ENCODE peak calls at places on chromosome 21, in nine cellular contexts. S is neural crest cell; P is BJ; V is IMR-90; Q is CD4-positive, alpha-beta T cell; G is tibial artery; T is adrenal gland; K is ascending aorta; N is tibial nerve. M is an unnamed sample.

GRCh38 chr21:46165099-46165498 is 9.7 kb upstream of the FTCD start:
- DNase-seq in S (no peak), P (no peak), V (no peak), Q (no peak), G (no peak), T (no peak), K (no peak), N (no peak), M (no peak)

GRCh38 chr21:35179990-35180557 is 131.0 kb upstream of the RUNX1 start:
- DNase-seq in S (no peak), P (peak), V (peak), Q (no peak), G (no peak), T (no peak), K (no peak), N (no peak), M (peak)

GRCh38 chr21:44344541-44345183 is 5.5 kb upstream of the CFAP410 start:
- DNase-seq in S (no peak), P (no peak), V (no peak), Q (no peak), G (no peak), T (no peak), K (no peak), N (no peak), M (no peak)

GRCh38 chr21:33313611-33314010 is 11.2 kb upstream of the IFNAR1 start:
- DNase-seq in S (no peak), P (no peak), V (no peak), Q (no peak), G (no peak), T (no peak), K (no peak), N (no peak), M (no peak)

GRCh38 chr21:45539796-45540600 is 2.2 kb downstream of the SLC19A1 start:
- DNase-seq in S (no peak), P (no peak), V (no peak), Q (no peak), G (peak), T (peak), K (peak), N (peak), M (no peak)

GRCh38 chr21:38455403-38455802 is 42.9 kb downstream of the ERG start:
- DNase-seq in S (no peak), P (no peak), V (no peak), Q (no peak), G (no peak), T (no peak), K (no peak), N (no peak), M (no peak)

GRCh38 chr21:35222541-35222941 is 173.4 kb upstream of the RUNX1 start:
- DNase-seq in S (no peak), P (no peak), V (no peak), Q (no peak), G (no peak), T (peak), K (no peak), N (no peak), M (no peak)

GRCh38 chr21:45827881-45828579 is 153.5 kb upstream of the COL6A1 start:
- DNase-seq in S (no peak), P (no peak), V (no peak), Q (no peak), G (no peak), T (no peak), K (no peak), N (no peak), M (no peak)

GRCh38 chr21:32413697-32414578 is 1.4 kb downstream of the EVA1C start:
- DNase-seq in S (no peak), P (no peak), V (no peak), Q (no peak), G (no peak), T (no peak), K (no peak), N (no peak), M (no peak)

GRCh38 chr21:31264574-31264973 is 79.5 kb downstream of the TIAM1 start:
- DNase-seq in S (no peak), P (no peak), V (no peak), Q (no peak), G (no peak), T (no peak), K (no peak), N (no peak), M (no peak)
- TF ChIP-seq CTCF in S (no peak), P (no peak), V (no peak), Q (no peak), G (no peak), T (no peak), K (no peak), N (no peak), M (no peak)

GRCh38 chr21:15953551-15954116 is 223.9 kb downstream of the USP25 start:
- DNase-seq in S (no peak), P (no peak), V (no peak), Q (no peak), G (no peak), T (no peak), K (no peak), N (no peak), M (no peak)
- TF ChIP-seq CTCF in S (no peak), P (no peak), V (no peak), Q (no peak), G (no peak), T (no peak), K (no peak), N (no peak), M (no peak)

GRCh38 chr21:36999131-36999898 is 7.2 kb upstream of the RIPPLY3 start:
- DNase-seq in S (no peak), P (no peak), V (no peak), Q (no peak), G (no peak), T (no peak), K (no peak), N (no peak), M (no peak)

GRCh38 chr21:37001446-37001845 is 5.1 kb upstream of the RIPPLY3 start:
- DNase-seq in S (no peak), P (no peak), V (no peak), Q (no peak), G (no peak), T (no peak), K (no peak), N (no peak), M (no peak)

GRCh38 chr21:37005548-37006242 is 807 bp upstream of the RIPPLY3 start:
- DNase-seq in S (peak), P (no peak), V (no peak), Q (no peak), G (no peak), T (no peak), K (no peak), N (no peak), M (no peak)

GRCh38 chr21:36994501-36995189 is 11.9 kb upstream of the RIPPLY3 start:
- DNase-seq in S (no peak), P (no peak), V (no peak), Q (no peak), G (no peak), T (no peak), K (no peak), N (no peak), M (no peak)

DNA sequence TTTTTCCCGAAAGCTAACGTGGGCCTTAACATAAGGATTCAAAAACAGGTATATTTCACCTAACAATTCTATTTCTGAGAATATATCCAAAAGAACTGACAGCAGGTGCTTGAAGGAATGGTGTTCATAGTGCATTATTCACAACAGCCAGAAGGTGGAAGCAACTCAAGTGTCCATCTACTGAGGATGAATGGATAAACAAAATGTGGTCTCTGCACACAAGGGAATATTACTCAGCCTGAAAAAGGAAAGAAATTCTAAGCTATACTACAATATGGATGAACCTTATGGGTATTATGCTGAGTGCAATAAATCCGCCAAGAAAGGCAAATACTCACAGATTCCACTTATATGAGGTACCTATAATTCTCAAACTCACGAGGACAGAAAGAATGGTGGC is 6.1 kb upstream of the RIPPLY3 start:
- DNase-seq in S (no peak), P (no peak), V (no peak), Q (no peak), G (no peak), T (no peak), K (no peak), N (no peak), M (no peak)
- TF ChIP-seq CTCF in S (peak), P (no peak), V (no peak), Q (no peak), G (no peak), T (no peak), K (no peak), N (no peak), M (no peak)

DNA sequence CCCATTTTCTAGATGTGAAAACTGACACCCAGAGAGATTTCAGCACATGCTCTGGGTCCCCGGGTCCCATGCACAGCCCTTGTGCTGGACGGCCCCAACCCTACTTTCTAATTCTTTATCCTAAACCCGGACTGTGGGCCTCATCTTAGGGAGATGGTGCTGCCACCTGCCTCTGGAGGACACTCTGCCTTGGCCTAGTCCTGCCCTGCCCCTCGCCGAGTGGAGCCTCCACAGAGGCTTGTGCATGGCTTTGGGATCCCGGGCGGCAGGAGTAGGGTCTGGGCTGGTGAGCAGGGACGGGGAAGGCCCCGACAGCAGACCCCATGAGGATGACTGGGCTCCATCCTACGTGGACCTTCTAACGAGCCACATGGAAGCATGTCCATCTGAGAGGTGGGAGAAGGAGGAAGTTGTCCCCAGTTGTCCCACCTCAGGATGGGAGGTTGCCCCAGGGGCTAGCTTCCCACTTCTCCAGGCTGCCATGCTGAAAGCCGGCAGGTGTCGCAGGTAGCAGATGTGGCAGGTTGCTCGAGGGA is 12.4 kb downstream of the MX2 start:
- DNase-seq in S (no peak), P (no peak), V (no peak), Q (no peak), G (peak), T (no peak), K (no peak), N (no peak), M (no peak)
- TF ChIP-seq CTCF in S (no peak), P (no peak), V (no peak), Q (no peak), G (no peak), T (no peak), K (no peak), N (no peak), M (no peak)

GRCh38 chr21:21688877-21689276 is 690.7 kb downstream of the NCAM2 start:
- DNase-seq in S (no peak), P (no peak), V (peak), Q (no peak), G (no peak), T (peak), K (no peak), N (no peak), M (no peak)
- TF ChIP-seq CTCF in S (peak), P (peak), V (peak), Q (no peak), G (no peak), T (peak), K (no peak), N (no peak), M (no peak)

DNA sequence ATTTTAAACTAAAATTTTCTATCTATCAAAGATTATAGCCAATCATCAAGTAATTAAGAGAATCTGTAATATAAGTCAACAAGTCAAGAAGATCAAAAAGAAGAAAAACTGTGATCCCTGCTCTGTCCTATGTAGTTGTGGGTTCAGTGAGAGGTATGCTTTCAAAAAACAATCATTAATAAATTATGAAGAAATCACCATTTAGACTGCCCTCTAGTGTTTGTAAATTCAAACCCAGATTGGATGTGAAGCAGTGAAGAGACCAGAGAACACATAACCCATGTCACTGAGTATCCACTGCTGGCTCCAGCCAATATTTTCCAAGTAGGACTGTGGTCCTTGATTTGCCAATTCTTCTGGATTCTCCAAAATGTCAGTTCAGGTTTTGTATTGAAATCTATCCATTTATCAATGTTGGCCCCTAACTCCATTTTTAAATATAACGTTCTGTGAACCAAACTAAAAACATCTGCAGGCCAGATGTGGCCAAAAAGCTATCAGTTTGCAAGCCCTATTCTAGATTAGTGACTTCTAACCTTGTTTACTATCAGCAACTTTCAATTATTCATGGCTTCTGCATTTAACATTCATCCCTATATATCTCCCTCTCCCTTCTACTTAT is 467.5 kb upstream of the CXADR start:
- DNase-seq in S (no peak), P (no peak), V (peak), Q (no peak), G (no peak), T (no peak), K (no peak), N (no peak), M (no peak)
- TF ChIP-seq CTCF in S (peak), P (peak), V (peak), Q (no peak), G (peak), T (peak), K (no peak), N (no peak), M (peak)

DNA sequence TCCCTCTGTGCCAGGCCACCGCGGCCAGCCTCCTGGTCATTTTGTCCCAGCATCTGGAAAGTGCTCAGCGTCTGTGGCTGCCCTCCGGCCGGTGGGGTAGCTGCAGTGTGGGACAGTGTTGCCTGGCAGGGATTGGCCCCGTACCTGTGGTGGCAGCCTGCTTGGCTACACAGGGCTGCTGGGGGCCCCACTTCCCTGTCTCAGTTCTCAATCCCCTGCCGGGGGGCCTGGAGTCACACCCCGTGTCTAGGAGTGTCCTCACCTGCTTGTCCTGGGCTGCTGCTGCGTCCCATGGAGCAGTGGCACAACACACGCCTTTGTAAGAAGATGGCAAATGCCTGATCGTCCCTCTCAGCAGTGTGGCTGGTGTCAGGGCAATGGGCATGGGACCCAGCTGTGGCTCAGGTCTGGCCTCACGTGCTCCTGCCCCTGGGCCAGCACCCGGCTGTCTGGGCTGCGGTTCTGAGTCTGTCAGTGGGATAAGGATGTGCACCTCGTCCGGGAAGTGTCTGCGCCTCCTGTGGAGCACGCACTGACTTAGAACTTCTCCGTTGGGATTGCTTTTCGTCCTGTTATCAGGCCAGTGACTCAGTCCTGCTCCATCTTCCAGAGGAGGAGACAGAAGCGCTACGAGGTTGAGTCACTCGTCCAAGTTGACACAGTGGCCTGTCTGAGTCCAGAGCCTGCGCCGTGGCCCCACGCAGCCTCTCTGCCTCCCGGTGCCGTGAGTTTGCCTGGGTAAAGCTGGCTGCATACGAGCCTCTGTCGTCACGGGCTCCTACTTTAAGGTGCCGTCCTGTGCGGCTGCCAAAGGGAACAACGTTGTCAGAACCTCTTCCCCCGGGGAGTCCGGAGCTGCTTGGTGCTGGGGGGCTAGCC is 41.0 kb downstream of the CRYAA start:
- DNase-seq in S (no peak), P (no peak), V (peak), Q (no peak), G (peak), T (peak), K (no peak), N (peak), M (peak)
- TF ChIP-seq CTCF in S (no peak), P (no peak), V (no peak), Q (no peak), G (no peak), T (no peak), K (no peak), N (no peak), M (no peak)